ENCODE peak calls at places on chromosomes 12 and 14, in five cellular contexts. E is lower leg skin, W is H54, I is transverse colon, M is K562. L is an unnamed sample.

GRCh38 chr14:104119119-104119699 is 19.2 kb upstream of the KIF26A start:
- DNase-seq in E (peak; percentile 82), W (no peak), I (no peak), M (no peak), L (no peak)

GRCh38 chr14:68656452-68656851 is 136.4 kb downstream of the ZFP36L1 start:
- DNase-seq in E (peak; percentile 78), W (no peak), I (no peak), M (no peak), L (no peak)

GRCh38 chr12:84305144-84305543 is 607.5 kb downstream of the SLC6A15 start:
- DNase-seq in E (no peak), W (no peak), I (no peak), M (no peak), L (no peak)

GRCh38 chr12:2145433-2145832 is 92.6 kb downstream of the CACNA1C start:
- DNase-seq in E (no peak), W (no peak), I (no peak), M (no peak), L (no peak)

GRCh38 chr12:109156036-109156435 is 39.6 kb downstream of the ACACB start:
- DNase-seq in E (peak; percentile 39), W (no peak), I (no peak), M (no peak), L (no peak)

GRCh38 chr12:86018361-86018760 is 144.3 kb downstream of the NTS start:
- DNase-seq in E (no peak), W (no peak), I (no peak), M (no peak), L (no peak)

GRCh38 chr14:93299831-93300230 is 33.0 kb downstream of the BTBD7 start:
- DNase-seq in E (no peak), W (no peak), I (no peak), M (no peak), L (no peak)

GRCh38 chr12:6688543-6688999 is 604 bp downstream of the ZNF384 start:
- DNase-seq in E (no peak), W (no peak), I (peak; percentile 71), M (no peak), L (peak; percentile 59)

GRCh38 chr14:64812412-64812811 is 67.3 kb downstream of the SPTB start:
- DNase-seq in E (no peak), W (no peak), I (peak; percentile 80), M (peak; percentile 38), L (no peak)

GRCh38 chr12:45049912-45050318 is 984 bp downstream of the DBX2 start:
- DNase-seq in E (no peak), W (no peak), I (no peak), M (no peak), L (no peak)

GRCh38 chr14:54772451-54772881 is 130.2 kb downstream of the GCH1 start:
- DNase-seq in E (no peak), W (no peak), I (no peak), M (no peak), L (no peak)

GRCh38 chr14:65850429-65851145 is 438.1 kb downstream of the FUT8 start:
- DNase-seq in E (peak; percentile 71), W (no peak), I (peak; percentile 14), M (no peak), L (no peak)

GRCh38 chr12:4991373-4991772 is 52.3 kb upstream of the KCNA5 start:
- DNase-seq in E (no peak), W (no peak), I (no peak), M (no peak), L (no peak)

GRCh38 chr12:57694459-57695019 is 607 bp downstream of the OS9 start:
- DNase-seq in E (no peak), W (no peak), I (peak; percentile 61), M (peak; percentile 54), L (no peak)

GRCh38 chr14:103710771-103711392 is 4.4 kb downstream of the XRCC3 start:
- DNase-seq in E (no peak), W (no peak), I (peak; percentile 56), M (no peak), L (no peak)

GRCh38 chr14:56217380-56218045 is 99.3 kb downstream of the PELI2 start:
- DNase-seq in E (no peak), W (no peak), I (no peak), M (no peak), L (no peak)

GRCh38 chr14:68143341-68143807 is 323.8 kb downstream of the RAD51B start:
- DNase-seq in E (peak; percentile 90), W (no peak), I (peak; percentile 61), M (no peak), L (peak; percentile 95)

GRCh38 chr14:83384253-83384652 is 1850.6 kb upstream of the SEL1L start:
- DNase-seq in E (no peak), W (no peak), I (no peak), M (no peak), L (no peak)

GRCh38 chr14:67517083-67517482 is 16.0 kb upstream of the PLEKHH1 start:
- DNase-seq in E (no peak), W (no peak), I (peak; percentile 25), M (no peak), L (peak; percentile 53)

GRCh38 chr14:76900406-76901085 is 74.3 kb downstream of the LRRC74A start:
- DNase-seq in E (no peak), W (no peak), I (no peak), M (no peak), L (no peak)

GRCh38 chr14:76902591-76902990 is 76.4 kb downstream of the LRRC74A start:
- DNase-seq in E (no peak), W (no peak), I (no peak), M (no peak), L (no peak)

GRCh38 chr14:76901171-76902055 is 75.2 kb downstream of the LRRC74A start:
- DNase-seq in E (no peak), W (no peak), I (no peak), M (no peak), L (no peak)

GRCh38 chr14:76904740-76905569 is 78.7 kb downstream of the LRRC74A start:
- DNase-seq in E (peak; percentile 94), W (peak; percentile 85), I (peak; percentile 61), M (no peak), L (peak; percentile 82)

DNA sequence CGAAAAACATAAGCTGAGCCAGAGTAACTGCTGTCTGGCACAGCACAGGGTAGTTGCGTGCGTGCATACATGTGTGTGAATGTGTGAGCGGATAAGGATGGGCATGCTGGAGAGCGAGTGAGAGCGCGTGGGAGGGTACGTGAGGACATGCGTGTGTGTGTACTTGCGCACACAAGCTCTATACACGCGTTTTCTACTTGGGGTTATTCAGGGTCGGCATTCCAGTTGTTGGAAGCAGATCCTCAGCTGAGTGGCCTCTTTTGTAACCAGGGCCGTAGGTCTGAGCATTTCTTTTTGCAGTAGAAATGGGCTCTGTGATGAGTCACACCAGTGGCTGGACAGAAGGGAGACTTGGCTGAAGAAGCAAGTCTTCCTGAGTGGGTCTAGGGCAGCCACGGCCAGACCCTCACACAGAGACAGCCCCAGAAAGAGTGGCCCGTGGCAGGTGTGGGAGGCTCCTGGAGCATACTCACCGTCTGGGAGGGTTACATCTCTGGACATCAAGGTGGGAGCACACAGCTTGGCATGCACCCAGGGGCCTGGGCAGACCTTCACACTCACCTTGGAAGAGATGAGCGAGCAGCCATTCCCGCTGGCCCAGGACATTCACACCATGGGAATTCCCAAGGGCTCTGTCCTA is 78.0 kb downstream of the LRRC74A start:
- DNase-seq in E (no peak), W (peak; percentile 48), I (peak; percentile 32), M (no peak), L (peak; percentile 76)
- TF ChIP-seq POLR2A in E (no peak), W (no peak), I (no peak), M (no peak), L (no peak)

DNA sequence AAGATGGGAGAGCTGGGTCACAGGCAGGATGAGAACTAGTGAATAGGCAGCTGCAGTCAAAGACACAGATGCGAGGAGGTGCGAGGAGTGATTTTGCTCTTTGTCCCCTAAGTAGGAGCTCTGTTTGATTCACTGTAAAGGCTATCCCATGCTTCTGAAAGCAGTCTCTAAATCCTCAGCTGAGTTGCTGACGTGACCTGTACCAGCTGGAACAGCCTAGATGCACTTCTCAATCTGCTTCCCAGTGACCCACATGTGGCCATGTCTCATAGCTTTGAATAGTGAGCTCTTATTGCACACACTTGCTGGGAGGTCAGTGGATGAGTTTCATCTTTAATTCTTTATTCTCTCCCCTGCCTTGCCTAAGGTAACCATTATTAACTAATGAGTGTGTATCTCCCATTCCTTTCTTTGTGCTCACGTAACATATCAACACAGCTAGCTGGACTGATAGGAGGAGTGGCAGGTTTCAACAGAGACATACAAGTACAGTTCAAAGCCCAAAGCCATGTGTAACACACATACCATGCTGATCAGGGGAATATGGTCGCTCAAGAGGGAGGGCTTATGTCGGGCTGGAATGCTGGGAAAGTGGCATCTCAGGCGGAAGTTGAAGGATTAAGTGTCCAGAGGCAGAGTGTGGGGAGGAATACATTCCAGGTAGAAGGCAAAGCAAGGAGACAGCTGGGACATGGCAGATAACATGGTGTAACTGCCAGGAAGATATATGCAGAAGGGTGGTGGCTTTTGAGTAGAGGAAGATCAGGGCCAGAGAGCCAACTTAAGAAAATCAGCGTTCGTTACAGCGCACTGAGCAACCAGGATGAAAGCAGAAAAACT is 15.4 kb upstream of the YY1 start:
- DNase-seq in E (no peak), W (no peak), I (no peak), M (no peak), L (no peak)
- TF ChIP-seq POLR2A in E (no peak), W (no peak), I (no peak), M (peak; percentile 34), L (no peak)

GRCh38 chr12:124565656-124566180 is 1.7 kb downstream of the NCOR2 start:
- DNase-seq in E (no peak), W (no peak), I (no peak), M (peak; percentile 50), L (no peak)

GRCh38 chr12:124567673-124568373 is 411 bp upstream of the NCOR2 start:
- DNase-seq in E (peak; percentile 98), W (peak; percentile 86), I (peak; percentile 92), M (peak; percentile 95), L (peak; percentile 94)

GRCh38 chr12:124566181-124567034 is 1.0 kb downstream of the NCOR2 start:
- DNase-seq in E (peak; percentile 98), W (peak; percentile 94), I (peak; percentile 89), M (peak; percentile 86), L (peak; percentile 82)

GRCh38 chr12:124568431-124569374 is 1.3 kb upstream of the NCOR2 start:
- DNase-seq in E (peak; percentile 93), W (peak; percentile 62), I (peak; percentile 69), M (peak; percentile 44), L (peak; percentile 76)

GRCh38 chr12:124567035-124567672 is at the start of gene NCOR2:
- DNase-seq in E (no peak), W (peak; percentile 58), I (no peak), M (peak; percentile 85), L (peak; percentile 21)
- TF ChIP-seq POLR2A in E (no peak), W (peak; percentile 51), I (no peak), M (no peak), L (peak; percentile 51)

DNA sequence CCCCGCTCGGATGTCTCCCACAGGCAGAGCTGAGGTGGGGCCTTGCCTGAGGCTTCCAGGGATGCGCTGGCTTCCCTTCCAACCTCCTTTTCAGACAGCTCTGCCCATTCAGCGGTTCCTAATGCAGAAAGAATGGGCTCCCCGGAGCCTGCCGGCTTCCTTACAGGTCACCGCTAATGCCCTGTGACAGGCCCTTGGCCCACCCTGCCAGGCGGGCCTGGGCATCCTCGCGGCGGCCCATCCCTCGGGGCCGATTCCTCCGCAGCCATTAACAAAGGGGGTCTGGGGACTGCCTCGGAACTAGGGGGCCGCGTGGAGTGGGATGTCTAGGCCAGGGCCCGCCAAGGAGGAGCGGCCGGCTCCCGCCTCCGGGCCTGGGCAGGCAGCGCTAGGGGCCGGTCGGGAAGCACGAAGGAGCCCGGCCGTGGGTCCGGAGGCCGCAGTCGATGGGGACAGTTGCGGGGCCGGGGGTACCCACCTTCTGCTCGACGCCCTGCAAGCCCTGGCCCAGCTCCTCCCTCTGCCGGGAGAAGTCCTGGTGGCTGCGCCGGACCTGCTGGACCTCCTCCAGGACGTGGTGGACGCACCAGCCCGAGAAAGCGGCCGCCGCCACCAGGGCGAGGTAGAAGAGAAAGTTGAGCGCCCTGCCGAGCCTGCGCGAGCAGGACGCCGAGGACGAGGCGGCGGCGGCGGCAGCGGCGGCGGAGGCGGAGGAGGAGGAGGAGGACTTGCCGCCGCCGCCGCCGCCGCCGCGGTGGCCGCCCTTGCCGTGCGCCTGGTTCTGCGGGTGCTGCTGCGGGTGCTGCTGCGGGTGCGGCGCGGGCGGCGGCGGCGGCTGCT is 709 bp downstream of the CKAP4 start:
- DNase-seq in E (peak; percentile 91), W (no peak), I (peak; percentile 63), M (peak; percentile 29), L (peak; percentile 74)
- TF ChIP-seq POLR2A in E (no peak), W (peak; percentile 27), I (peak; percentile 13), M (no peak), L (no peak)